ENCODE peak calls at places on chromosomes 4 and X, in ten cellular contexts. N is GM10248; O is AG08395; A is A549; E is stimulated activated CD8-positive, alpha-beta memory T cell treated with anti-CD3 and anti-CD28 coated beads, Interleukin-7, amount 100 ng/mL, for 24 hours; Y is mucosa of descending colon; H is CD4-positive, alpha-beta T cell; C is cardiac fibroblast; I is hepatic stellate cell; U is cardiac muscle cell. F is an unnamed sample.

GRCh38 chr4:141455651-141456050 is 180.7 kb upstream of the IL15 start:
- DNase-seq in N (no peak), O (no peak), A (no peak), E (no peak), Y (no peak), H (no peak), C (peak), I (no peak), U (no peak), F (no peak)

GRCh38 chrX:139766545-139766983 is 58.6 kb upstream of the MCF2 start:
- DNase-seq in N (no peak), O (no peak), A (no peak), E (no peak), Y (no peak), H (no peak), C (no peak), I (no peak), U (no peak), F (no peak)

GRCh38 chr4:151250706-151251105 is 26.3 kb upstream of the PRSS48 start:
- DNase-seq in N (no peak), O (no peak), A (no peak), E (no peak), Y (no peak), H (no peak), C (no peak), I (no peak), U (no peak), F (no peak)

GRCh38 chr4:877502-877901 is 51.6 kb upstream of the CPLX1 start:
- DNase-seq in N (no peak), O (no peak), A (no peak), E (no peak), Y (no peak), H (no peak), C (no peak), I (no peak), U (no peak), F (no peak)

GRCh38 chrX:50100188-50100587 is 100.6 kb downstream of the AKAP4 start:
- DNase-seq in N (no peak), O (peak), A (peak), E (no peak), Y (no peak), H (no peak), C (peak), I (peak), U (no peak), F (no peak)

GRCh38 chr4:15436515-15436914 is 8.7 kb downstream of the C1QTNF7 start:
- DNase-seq in N (no peak), O (no peak), A (no peak), E (no peak), Y (no peak), H (no peak), C (no peak), I (no peak), U (peak), F (peak)

GRCh38 chr4:74202062-74202586 is 44.2 kb downstream of the MTHFD2L start:
- DNase-seq in N (no peak), O (no peak), A (no peak), E (no peak), Y (no peak), H (no peak), C (no peak), I (no peak), U (no peak), F (no peak)

GRCh38 chr4:160319868-160320260 is 1217.0 kb downstream of the RAPGEF2 start:
- DNase-seq in N (no peak), O (no peak), A (no peak), E (no peak), Y (no peak), H (no peak), C (no peak), I (no peak), U (no peak), F (no peak)

GRCh38 chrX:74160816-74161215 is 143.2 kb upstream of the ZCCHC13 start:
- DNase-seq in N (no peak), O (no peak), A (no peak), E (no peak), Y (no peak), H (no peak), C (no peak), I (no peak), U (no peak), F (no peak)

GRCh38 chr4:25098964-25099843 is 61.0 kb downstream of the SEPSECS start:
- DNase-seq in N (no peak), O (peak), A (no peak), E (no peak), Y (peak), H (no peak), C (peak), I (peak), U (peak), F (no peak)

GRCh38 chrX:41822917-41823316 is 98.9 kb downstream of the GPR82 start:
- DNase-seq in N (no peak), O (no peak), A (no peak), E (no peak), Y (no peak), H (no peak), C (no peak), I (no peak), U (peak), F (no peak)

GRCh38 chr4:98996056-98996941 is 778 bp downstream of the METAP1 start:
- DNase-seq in N (peak), O (peak), A (peak), E (no peak), Y (no peak), H (no peak), C (peak), I (peak), U (peak), F (no peak)

GRCh38 chr4:102713096-102713495 is 47.7 kb downstream of the MANBA start:
- DNase-seq in N (no peak), O (peak), A (peak), E (no peak), Y (no peak), H (no peak), C (peak), I (peak), U (peak), F (no peak)

GRCh38 chr4:94538229-94538628 is 86.5 kb downstream of the PDLIM5 start:
- DNase-seq in N (no peak), O (no peak), A (no peak), E (no peak), Y (no peak), H (no peak), C (no peak), I (no peak), U (no peak), F (no peak)

GRCh38 chr4:107718351-107718965 is 1.6 kb downstream of the PAPSS1 start:
- DNase-seq in N (peak), O (peak), A (no peak), E (no peak), Y (no peak), H (no peak), C (no peak), I (no peak), U (peak), F (no peak)

GRCh38 chr4:102678695-102679335 is 82.0 kb downstream of the MANBA start:
- DNase-seq in N (no peak), O (no peak), A (no peak), E (no peak), Y (no peak), H (no peak), C (no peak), I (no peak), U (no peak), F (no peak)

GRCh38 chrX:9644335-9644734 is 121.3 kb downstream of the GPR143 start:
- DNase-seq in N (peak), O (no peak), A (no peak), E (peak), Y (no peak), H (no peak), C (no peak), I (no peak), U (no peak), F (no peak)

GRCh38 chr4:4758708-4759107 is 100.8 kb upstream of the MSX1 start:
- DNase-seq in N (peak), O (no peak), A (no peak), E (no peak), Y (no peak), H (no peak), C (no peak), I (no peak), U (no peak), F (no peak)

GRCh38 chr4:42568610-42569207 is 88.2 kb downstream of the ATP8A1 start:
- DNase-seq in N (peak), O (peak), A (peak), E (peak), Y (no peak), H (peak), C (peak), I (peak), U (peak), F (no peak)

GRCh38 chr4:72568959-72569718 is at the start of gene ADAMTS3:
- DNase-seq in N (peak), O (peak), A (peak), E (no peak), Y (peak), H (no peak), C (peak), I (peak), U (peak), F (peak)

GRCh38 chrX:19670854-19671620 is 155.7 kb upstream of the MAP3K15 start:
- DNase-seq in N (no peak), O (peak), A (peak), E (no peak), Y (peak), H (no peak), C (peak), I (peak), U (peak), F (no peak)

GRCh38 chrX:7941390-7942042 is 14.3 kb upstream of the PNPLA4 start:
- DNase-seq in N (no peak), O (peak), A (no peak), E (no peak), Y (no peak), H (no peak), C (peak), I (no peak), U (peak), F (no peak)

GRCh38 chr4:83785906-83786305 is 250.0 kb downstream of the GPAT3 start:
- DNase-seq in N (no peak), O (no peak), A (no peak), E (no peak), Y (no peak), H (no peak), C (no peak), I (no peak), U (no peak), F (no peak)

GRCh38 chr4:78779280-78779679 is 3.1 kb downstream of the BMP2K start:
- DNase-seq in N (no peak), O (no peak), A (no peak), E (no peak), Y (no peak), H (no peak), C (peak), I (no peak), U (no peak), F (no peak)

GRCh38 chrX:136656596-136656995 is 8.6 kb downstream of the CD40LG start:
- DNase-seq in N (no peak), O (no peak), A (no peak), E (no peak), Y (no peak), H (no peak), C (no peak), I (no peak), U (no peak), F (no peak)

GRCh38 chr4:2788101-2788500 is 4.8 kb upstream of the SH3BP2 start:
- DNase-seq in N (no peak), O (no peak), A (no peak), E (no peak), Y (no peak), H (no peak), C (no peak), I (no peak), U (no peak), F (no peak)

GRCh38 chr4:153222162-153222789 is 18.0 kb downstream of the TRIM2 start:
- DNase-seq in N (peak), O (peak), A (no peak), E (no peak), Y (peak), H (peak), C (peak), I (peak), U (peak), F (no peak)

GRCh38 chr4:18366762-18367358 is 345.3 kb upstream of the LCORL start:
- DNase-seq in N (no peak), O (no peak), A (no peak), E (no peak), Y (no peak), H (no peak), C (peak), I (no peak), U (peak), F (no peak)

GRCh38 chr4:152209772-152210493 is 326.0 kb downstream of the FBXW7 start:
- DNase-seq in N (no peak), O (peak), A (no peak), E (no peak), Y (no peak), H (no peak), C (no peak), I (no peak), U (no peak), F (no peak)

GRCh38 chr4:175614880-175615279 is 197.2 kb downstream of the GPM6A start:
- DNase-seq in N (no peak), O (no peak), A (no peak), E (no peak), Y (no peak), H (no peak), C (no peak), I (no peak), U (no peak), F (no peak)

GRCh38 chrX:22800806-22801205 is 199.0 kb upstream of the DDX53 start:
- DNase-seq in N (no peak), O (no peak), A (no peak), E (no peak), Y (no peak), H (no peak), C (peak), I (no peak), U (no peak), F (no peak)

GRCh38 chr4:139367421-139368090 is 65.3 kb upstream of the NDUFC1 start:
- DNase-seq in N (no peak), O (peak), A (no peak), E (no peak), Y (no peak), H (no peak), C (peak), I (peak), U (peak), F (no peak)

GRCh38 chr4:13626492-13627184 is 887 bp downstream of the BOD1L1 start:
- DNase-seq in N (no peak), O (no peak), A (no peak), E (no peak), Y (no peak), H (no peak), C (peak), I (no peak), U (no peak), F (no peak)

GRCh38 chr4:87506974-87507701 is 22.0 kb downstream of the SPARCL1 start:
- DNase-seq in N (no peak), O (peak), A (no peak), E (no peak), Y (no peak), H (no peak), C (peak), I (peak), U (peak), F (no peak)

GRCh38 chr4:96170198-96170597 is 330.3 kb downstream of the PDHA2 start:
- DNase-seq in N (peak), O (no peak), A (no peak), E (no peak), Y (no peak), H (no peak), C (no peak), I (no peak), U (no peak), F (no peak)

GRCh38 chr4:146795721-146796120 is 149.9 kb downstream of the TTC29 start:
- DNase-seq in N (no peak), O (no peak), A (no peak), E (no peak), Y (no peak), H (no peak), C (no peak), I (no peak), U (no peak), F (no peak)

GRCh38 chrX:151880895-151881294 is 31.8 kb upstream of the MAGEA4 start:
- DNase-seq in N (no peak), O (no peak), A (no peak), E (no peak), Y (no peak), H (no peak), C (no peak), I (no peak), U (no peak), F (no peak)